ENCODE peak calls at places on chromosomes 7 and 10, in four cellular contexts. Q is stimulated activated CD4-positive, alpha-beta T cell treated with anti-CD3 and anti-CD28 coated beads, TNF-alpha, amount 100 ng/mL, for 1 hour; U is transverse colon; F is cardiac muscle cell. E is an unnamed sample.

GRCh38 chr7:44076101-44076895 is 6.0 kb downstream of the POLM start:
- DNase-seq in Q (no peak), F (no peak), U (no peak), E (no peak)

GRCh38 chr10:132706701-132707100 is 79.2 kb downstream of the NKX6-2 start:
- DNase-seq in Q (no peak), U (no peak), F (no peak), E (no peak)

GRCh38 chr10:77546048-77546447 is 91.6 kb downstream of the KCNMA1 start:
- DNase-seq in U (no peak), F (no peak), Q (no peak), E (no peak)

GRCh38 chr7:97064972-97065587 is 40.4 kb upstream of the DLX5 start:
- DNase-seq in Q (no peak), F (peak; percentile 69), U (no peak), E (peak; percentile 62)

GRCh38 chr7:36651404-36651803 is 72.9 kb downstream of the AOAH start:
- DNase-seq in Q (no peak), U (no peak), F (no peak), E (peak; percentile 56)

GRCh38 chr7:3042861-3043489 is 692 bp downstream of the CARD11 start:
- DNase-seq in Q (peak; percentile 33), U (peak; percentile 54), F (no peak), E (peak; percentile 40)

GRCh38 chr10:103551619-103552602 is 58.4 kb downstream of the NEURL1 start:
- DNase-seq in F (no peak), Q (no peak), U (no peak), E (no peak)

GRCh38 chr7:156780724-156781455 is 112.1 kb downstream of the LMBR1 start:
- DNase-seq in U (no peak), F (no peak), Q (no peak), E (no peak)

GRCh38 chr7:34823650-34824258 is 165.7 kb downstream of the NPSR1 start:
- DNase-seq in U (peak; percentile 55), F (peak; percentile 65), Q (peak; percentile 5), E (peak; percentile 64)

GRCh38 chr10:124744047-124744687 is at the start of gene FAM53B:
- DNase-seq in Q (peak; percentile 64), U (peak; percentile 88), F (peak; percentile 92), E (peak; percentile 83)

GRCh38 chr7:18570890-18571478 is 75.4 kb downstream of the HDAC9 start:
- DNase-seq in F (peak; percentile 34), Q (no peak), U (no peak), E (peak; percentile 61)

GRCh38 chr7:2109936-2110585 is 122.7 kb downstream of the MAD1L1 start:
- DNase-seq in Q (peak; percentile 13), U (no peak), F (no peak), E (peak; percentile 96)

GRCh38 chr10:48331436-48331835 is 25.0 kb downstream of the MAPK8 start:
- DNase-seq in U (no peak), Q (no peak), F (no peak), E (no peak)

GRCh38 chr7:118184392-118184899 is 482 bp downstream of the LSM8 start:
- DNase-seq in F (no peak), Q (no peak), U (no peak), E (no peak)

GRCh38 chr7:149014309-149014708 is 14.0 kb downstream of the PDIA4 start:
- DNase-seq in Q (no peak), U (no peak), F (no peak), E (no peak)

GRCh38 chr7:26513948-26514347 is 222.3 kb downstream of the SNX10 start:
- DNase-seq in U (no peak), Q (no peak), F (no peak), E (no peak)

GRCh38 chr7:157429001-157429679 is 92.3 kb downstream of the DNAJB6 start:
- DNase-seq in F (no peak), Q (no peak), U (no peak), E (no peak)

GRCh38 chr10:34539533-34540315 is 275.4 kb downstream of the PARD3 start:
- DNase-seq in F (no peak), U (peak; percentile 19), Q (no peak), E (no peak)

GRCh38 chr10:101938316-101939272 is 95.0 kb upstream of the KCNIP2 start:
- DNase-seq in Q (no peak), F (peak; percentile 31), U (no peak), E (peak; percentile 72)

GRCh38 chr7:134637934-134638719 is 8.5 kb upstream of the BPGM start:
- DNase-seq in Q (no peak), U (no peak), F (no peak), E (peak; percentile 92)

GRCh38 chr7:28207486-28208158 is 27.0 kb upstream of the JAZF1 start:
- DNase-seq in U (no peak), Q (no peak), F (no peak), E (peak; percentile 51)

GRCh38 chr7:110179037-110179436 is 911.9 kb upstream of the LRRN3 start:
- DNase-seq in U (no peak), Q (no peak), F (no peak), E (no peak)

GRCh38 chr10:15824498-15824897 is 35.8 kb downstream of the MINDY3 start:
- DNase-seq in U (no peak), F (no peak), Q (no peak), E (peak; percentile 25)

GRCh38 chr7:37284805-37285211 is 163.9 kb downstream of the ELMO1 start:
- DNase-seq in F (peak; percentile 69), U (peak; percentile 62), Q (peak; percentile 2), E (peak; percentile 25)

GRCh38 chr7:130022623-130023175 is 28.5 kb downstream of the ZC3HC1 start:
- DNase-seq in Q (no peak), F (no peak), U (no peak), E (peak; percentile 39)

GRCh38 chr10:128985036-128985435 is 482.0 kb upstream of the MGMT start:
- DNase-seq in Q (no peak), U (no peak), F (no peak), E (no peak)

GRCh38 chr10:77428776-77429395 is 208.7 kb downstream of the KCNMA1 start:
- DNase-seq in Q (no peak), F (peak; percentile 60), U (peak; percentile 49), E (peak; percentile 68)